ENCODE peak calls at places on chromosomes 6 and 20, in nine cellular contexts. K is neural progenitor cell; R is posterior cingulate gyrus; H is HS-27A; I is mesothelial cell of epicardium; Q is activated CD4-positive, alpha-beta T cell treated with anti-CD3 and anti-CD28 coated beads, Interleukin-2, amount 10 ng/mL, durations not matched to agents 7 days and 5 days; Z is cardiac muscle cell; N is stimulated activated CD4-positive, alpha-beta T cell treated with anti-CD3 and anti-CD28 coated beads, Interleukin-1b, Interleukin-23, amount 100 ng/mL, for 1 hour; B is heart left ventricle. M is an unnamed sample.
A peak's percentile ranks its signal among the peaks of the same experiment; 100 is the strongest.

GRCh38 chr20:52869698-52870288 is 102.4 kb upstream of the TSHZ2 start:
- DNase-seq in K (no peak), R (no peak), H (no peak), I (no peak), Q (no peak), Z (no peak), N (no peak), B (no peak), M (no peak)

GRCh38 chr20:59765599-59766177 is 161.3 kb downstream of the PHACTR3 start:
- DNase-seq in K (peak; percentile 63), R (no peak), H (no peak), I (no peak), Q (peak; percentile 56), Z (peak; percentile 1), N (no peak), B (no peak), M (no peak)

GRCh38 chr20:48912065-48912464 is 9.4 kb upstream of the ARFGEF2 start:
- DNase-seq in K (no peak), R (no peak), H (no peak), I (no peak), Q (no peak), Z (no peak), N (no peak), B (no peak), M (no peak)

GRCh38 chr20:5678769-5679168 is 71.4 kb upstream of the SHLD1 start:
- DNase-seq in K (no peak), R (no peak), H (no peak), I (no peak), Q (no peak), Z (no peak), N (no peak), B (no peak), M (no peak)

GRCh38 chr6:79225718-79226117 is 8.8 kb downstream of the HMGN3 start:
- DNase-seq in K (no peak), R (no peak), H (no peak), I (no peak), Q (no peak), Z (no peak), N (no peak), B (no peak), M (no peak)

GRCh38 chr6:25717856-25718740 is 36.4 kb upstream of the SLC17A4 start:
- DNase-seq in K (peak; percentile 38), R (no peak), H (no peak), I (no peak), Q (no peak), Z (peak; percentile 60), N (no peak), B (no peak), M (no peak)

GRCh38 chr6:13217206-13217905 is 111.0 kb downstream of the TBC1D7 start:
- DNase-seq in K (no peak), R (no peak), H (no peak), I (no peak), Q (no peak), Z (peak; percentile 70), N (no peak), B (no peak), M (no peak)

GRCh38 chr6:17432356-17432755 is 39.0 kb downstream of the CAP2 start:
- DNase-seq in K (no peak), R (no peak), H (no peak), I (no peak), Q (no peak), Z (peak; percentile 31), N (no peak), B (no peak), M (no peak)

GRCh38 chr20:62246872-62247652 is 8.7 kb downstream of the OSBPL2 start:
- DNase-seq in K (no peak), R (no peak), H (no peak), I (no peak), Q (no peak), Z (no peak), N (no peak), B (peak; percentile 85), M (no peak)

GRCh38 chr20:9397928-9398327 is 116.5 kb upstream of the LAMP5 start:
- DNase-seq in K (no peak), R (no peak), H (no peak), I (no peak), Q (no peak), Z (no peak), N (no peak), B (peak; percentile 48), M (peak; percentile 18)

GRCh38 chr20:36315545-36316351 is 9.6 kb downstream of the DLGAP4 start:
- DNase-seq in K (no peak), R (no peak), H (no peak), I (no peak), Q (no peak), Z (no peak), N (no peak), B (no peak), M (no peak)